ENCODE peak calls at places on chromosome X, in seven cellular contexts. N is heart left ventricle; G is CD8-positive, alpha-beta memory T cell; T is ovary; X is CD8-positive, alpha-beta T cell; W is Peyer's patch; Z is mucosa of descending colon. B is an unnamed sample.
A peak's percentile ranks its signal among the peaks of the same experiment; 100 is the strongest.

GRCh38 chrX:72041901-72042859 is 89.5 kb downstream of the RTL5 start:
- DNase-seq in N (no peak), G (no peak), T (no peak), X (no peak), W (no peak), Z (no peak), B (no peak)

GRCh38 chrX:42825201-42825600 is 47.2 kb upstream of the PPP1R2C start:
- DNase-seq in N (no peak), G (no peak), T (no peak), X (no peak), W (no peak), Z (no peak), B (no peak)

GRCh38 chrX:79728421-79728820 is 286.1 kb upstream of the TBX22 start:
- DNase-seq in N (no peak), G (no peak), T (no peak), X (no peak), W (no peak), Z (no peak), B (no peak)

GRCh38 chrX:13742397-13743176 is 8.0 kb downstream of the OFD1 start:
- DNase-seq in N (no peak), G (peak; percentile 42), T (no peak), X (peak; percentile 13), W (peak; percentile 31), Z (no peak), B (peak; percentile 15)

GRCh38 chrX:55336176-55336575 is 71.5 kb upstream of the PAGE3 start:
- DNase-seq in N (no peak), G (no peak), T (no peak), X (no peak), W (no peak), Z (no peak), B (no peak)

GRCh38 chrX:22629105-22629725 is 356.5 kb downstream of the CBLL2 start:
- DNase-seq in N (no peak), G (no peak), T (no peak), X (no peak), W (no peak), Z (no peak), B (no peak)

GRCh38 chrX:11531226-11531625 is 134.5 kb downstream of the ARHGAP6 start:
- DNase-seq in N (no peak), G (no peak), T (no peak), X (no peak), W (no peak), Z (no peak), B (no peak)

GRCh38 chrX:20571611-20572010 is 304.9 kb upstream of the RPS6KA3 start:
- DNase-seq in N (no peak), G (no peak), T (no peak), X (no peak), W (no peak), Z (no peak), B (no peak)

GRCh38 chrX:150873616-150874015 is 24.9 kb downstream of the CD99L2 start:
- DNase-seq in N (peak; percentile 36), G (no peak), T (no peak), X (no peak), W (no peak), Z (no peak), B (no peak)

GRCh38 chrX:120304241-120304640 is 7.0 kb downstream of the TMEM255A start:
- DNase-seq in N (no peak), G (no peak), T (no peak), X (no peak), W (no peak), Z (no peak), B (no peak)

GRCh38 chrX:28595346-28595745 is 8.1 kb downstream of the IL1RAPL1 start:
- DNase-seq in N (no peak), G (no peak), T (no peak), X (no peak), W (no peak), Z (no peak), B (no peak)

GRCh38 chrX:76366972-76367371 is 60.5 kb upstream of the MAGEE1 start:
- DNase-seq in N (no peak), G (no peak), T (no peak), X (no peak), W (no peak), Z (no peak), B (no peak)

GRCh38 chrX:47232197-47232802 is 509 bp upstream of the USP11 start:
- DNase-seq in N (no peak), G (no peak), T (no peak), X (no peak), W (no peak), Z (no peak), B (no peak)

GRCh38 chrX:45710081-45710801 is 509.6 kb upstream of the DIPK2B start:
- DNase-seq in N (no peak), G (no peak), T (no peak), X (no peak), W (no peak), Z (no peak), B (no peak)

GRCh38 chrX:30253257-30253656 is 6.3 kb downstream of the MAGEB1 start:
- DNase-seq in N (no peak), G (no peak), T (no peak), X (no peak), W (no peak), Z (no peak), B (no peak)

GRCh38 chrX:10239611-10240064 is 82.9 kb downstream of the CLCN4 start:
- DNase-seq in N (no peak), G (no peak), T (no peak), X (no peak), W (no peak), Z (no peak), B (no peak)

GRCh38 chrX:45145492-45146215 is 55.0 kb downstream of the DIPK2B start:
- DNase-seq in N (no peak), G (no peak), T (no peak), X (no peak), W (no peak), Z (no peak), B (no peak)

GRCh38 chrX:122866527-122866926 is 317.6 kb upstream of the GRIA3 start:
- DNase-seq in N (no peak), G (no peak), T (no peak), X (no peak), W (no peak), Z (no peak), B (no peak)

GRCh38 chrX:34884693-34885277 is 57.8 kb upstream of the FAM47B start:
- DNase-seq in N (no peak), G (no peak), T (no peak), X (no peak), W (no peak), Z (no peak), B (no peak)

GRCh38 chrX:77276742-77277141 is 170.4 kb upstream of the FGF16 start:
- DNase-seq in N (no peak), G (no peak), T (no peak), X (no peak), W (no peak), Z (no peak), B (no peak)

GRCh38 chrX:103919336-103919682 is 43.1 kb upstream of the TMSB15B start:
- DNase-seq in N (no peak), G (peak; percentile 3), T (no peak), X (no peak), W (peak; percentile 23), Z (peak; percentile 10), B (peak; percentile 17)

GRCh38 chrX:97234471-97235097 is 350.9 kb downstream of the RPA4 start:
- DNase-seq in N (no peak), G (no peak), T (no peak), X (no peak), W (no peak), Z (no peak), B (no peak)

GRCh38 chrX:69082753-69083150 is 82.5 kb downstream of the PJA1 start:
- DNase-seq in N (no peak), G (no peak), T (no peak), X (no peak), W (no peak), Z (no peak), B (no peak)

GRCh38 chrX:4151798-4152197 is 438.3 kb upstream of the PRKX start:
- DNase-seq in N (no peak), G (no peak), T (no peak), X (no peak), W (no peak), Z (no peak), B (no peak)

GRCh38 chrX:107562482-107562881 is 65.8 kb upstream of the PRPS1 start:
- DNase-seq in N (no peak), G (no peak), T (no peak), X (no peak), W (no peak), Z (no peak), B (no peak)

DNA sequence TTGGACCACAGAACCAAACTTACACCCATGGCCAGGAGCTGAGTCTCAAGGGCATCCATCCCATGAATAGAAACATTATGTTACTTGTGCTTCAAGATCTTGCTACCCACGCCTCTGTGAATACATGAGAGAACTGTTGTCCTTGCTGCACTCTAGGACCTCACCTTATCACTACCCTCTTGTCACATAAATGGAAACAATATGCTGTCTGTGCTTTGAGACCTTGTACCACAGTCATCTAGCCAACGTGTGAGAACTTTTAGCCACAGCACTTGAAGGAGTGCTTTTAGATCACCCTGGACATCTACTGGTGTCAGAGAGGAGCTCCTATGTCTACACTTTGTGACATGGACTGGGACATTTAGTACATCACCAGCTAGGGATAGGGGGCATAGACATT is 30.7 kb upstream of the HUWE1 start:
- DNase-seq in N (no peak), G (no peak), T (no peak), X (no peak), W (no peak), Z (no peak), B (no peak)
- H3K4me1 ChIP-seq in N (no peaks in the 10 kb centered on the region), G (peaks cover 46% of the 10 kb centered on the region), T (no peaks in the 10 kb centered on the region), X (peaks cover 48% of the 10 kb centered on the region), W (no peaks in the 10 kb centered on the region), Z (no peaks in the 10 kb centered on the region), B (no peaks in the 10 kb centered on the region)

GRCh38 chrX:66634272-66634671 is 4.6 kb downstream of the EDA2R start:
- DNase-seq in N (no peak), G (no peak), T (no peak), X (no peak), W (no peak), Z (no peak), B (no peak)
- H3K4me1 ChIP-seq in N (no peaks in the 10 kb centered on the region), G (no peaks in the 10 kb centered on the region), T (peaks cover 7% of the 10 kb centered on the region), X (no peaks in the 10 kb centered on the region), W (no peaks in the 10 kb centered on the region), Z (no peaks in the 10 kb centered on the region), B (no peaks in the 10 kb centered on the region)

DNA sequence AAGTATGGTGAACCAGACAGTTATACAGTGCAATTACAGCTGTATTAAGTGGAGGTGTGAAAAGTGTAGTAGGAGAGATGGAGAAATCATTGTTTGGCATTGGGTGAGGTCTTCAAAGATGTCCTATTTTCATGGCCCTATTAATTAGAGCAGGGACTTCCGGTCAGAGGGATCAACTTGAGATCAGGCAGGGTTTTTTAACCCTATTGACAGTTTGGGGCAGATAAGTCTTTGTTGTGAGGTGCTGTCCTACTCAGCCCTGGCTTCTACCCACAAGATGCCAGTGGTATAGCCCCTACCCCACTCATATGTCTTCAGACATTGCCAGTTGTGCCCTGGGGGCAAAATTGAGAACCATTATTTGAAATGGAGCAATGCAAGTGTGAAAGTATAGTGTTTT is 9.9 kb downstream of the USP9X start:
- DNase-seq in N (no peak), G (no peak), T (no peak), X (no peak), W (no peak), Z (no peak), B (no peak)
- H3K4me1 ChIP-seq in N (peaks cover 2% of the 10 kb centered on the region), G (peaks cover 63% of the 10 kb centered on the region), T (peaks cover 1% of the 10 kb centered on the region), X (peaks cover 71% of the 10 kb centered on the region), W (no peaks in the 10 kb centered on the region), Z (peaks cover 3% of the 10 kb centered on the region), B (peaks cover 7% of the 10 kb centered on the region)

DNA sequence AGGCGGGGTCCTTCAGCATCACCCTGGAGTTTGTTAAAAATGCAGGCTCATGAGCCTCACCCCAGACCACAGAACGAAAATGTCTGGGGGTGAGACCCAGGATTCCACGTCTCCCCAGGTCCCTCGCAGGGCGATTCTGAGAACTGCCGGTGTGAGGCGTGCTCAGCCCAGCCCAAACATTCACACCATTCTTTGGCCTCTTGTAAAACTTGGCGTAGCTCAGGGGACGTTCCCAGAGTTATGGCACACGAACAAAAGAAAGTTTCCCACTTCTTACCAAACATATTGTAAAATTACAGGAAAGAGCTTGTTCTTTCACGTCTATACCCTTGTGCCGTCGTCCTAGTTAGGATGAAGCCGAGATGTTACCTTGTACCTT is 12.9 kb downstream of the CD99 start:
- DNase-seq in N (peak; percentile 63), G (no peak), T (no peak), X (no peak), W (no peak), Z (peak; percentile 63), B (peak; percentile 55)
- H3K4me1 ChIP-seq in N (peaks cover 74% of the 10 kb centered on the region), G (peaks cover 88% of the 10 kb centered on the region), T (peaks cover 31% of the 10 kb centered on the region), X (peaks cover 78% of the 10 kb centered on the region), W (peaks cover 34% of the 10 kb centered on the region), Z (peaks cover 41% of the 10 kb centered on the region), B (peaks cover 20% of the 10 kb centered on the region)